ENCODE peak calls at places on chromosomes 1 and 21, in seven cellular contexts. O, S, C, Z, Y, E and D are unnamed samples.

GRCh38 chr1:26408604-26409003 is 2.0 kb upstream of the LIN28A start:
- DNase-seq in O (no peak), S (no peak), C (no peak), Z (peak), Y (peak), E (peak), D (peak)

GRCh38 chr1:85275701-85276289 is 637 bp downstream of the BCL10 start:
- DNase-seq in O (no peak), S (no peak), C (no peak), Z (no peak), Y (peak), E (no peak), D (no peak)

GRCh38 chr1:149934326-149934725 is 2.4 kb downstream of the MTMR11 start:
- DNase-seq in O (no peak), S (no peak), C (no peak), Z (no peak), Y (no peak), E (no peak), D (no peak)

GRCh38 chr1:41446851-41447610 is 37.5 kb downstream of the EDN2 start:
- DNase-seq in O (no peak), S (no peak), C (no peak), Z (no peak), Y (no peak), E (no peak), D (no peak)

GRCh38 chr1:31725777-31726535 is 22.1 kb upstream of the COL16A1 start:
- DNase-seq in O (peak), S (no peak), C (no peak), Z (peak), Y (no peak), E (peak), D (no peak)

GRCh38 chr1:41789616-41790330 is 128.9 kb downstream of the HIVEP3 start:
- DNase-seq in O (no peak), S (no peak), C (no peak), Z (no peak), Y (no peak), E (no peak), D (no peak)

GRCh38 chr1:231954751-231955150 is 328.2 kb downstream of the DISC1 start:
- DNase-seq in O (no peak), S (no peak), C (no peak), Z (no peak), Y (no peak), E (no peak), D (no peak)

GRCh38 chr1:61482170-61482569 is 242.8 kb downstream of the TM2D1 start:
- DNase-seq in O (no peak), S (no peak), C (no peak), Z (no peak), Y (no peak), E (no peak), D (no peak)

GRCh38 chr1:28056129-28056925 is 32.1 kb downstream of the EYA3 start:
- DNase-seq in O (no peak), S (no peak), C (no peak), Z (no peak), Y (no peak), E (no peak), D (no peak)

GRCh38 chr1:6011161-6011945 is 19.1 kb upstream of the NPHP4 start:
- DNase-seq in O (no peak), S (no peak), C (no peak), Z (no peak), Y (no peak), E (no peak), D (no peak)

GRCh38 chr1:201092738-201093137 is 19.5 kb downstream of the CACNA1S start:
- DNase-seq in O (no peak), S (no peak), C (no peak), Z (no peak), Y (no peak), E (no peak), D (no peak)

GRCh38 chr1:20604678-20605077 is 15.8 kb downstream of the CDA start:
- DNase-seq in O (no peak), S (no peak), C (no peak), Z (no peak), Y (no peak), E (no peak), D (no peak)

GRCh38 chr1:20486457-20487235 is 636 bp upstream of the CAMK2N1 start:
- DNase-seq in O (peak), S (peak), C (peak), Z (peak), Y (peak), E (peak), D (peak)

GRCh38 chr1:77282187-77282865 is 507 bp downstream of the AK5 start:
- DNase-seq in O (peak), S (peak), C (peak), Z (peak), Y (peak), E (peak), D (no peak)

GRCh38 chr1:40265298-40265697 is 7.3 kb downstream of the ZMPSTE24 start:
- DNase-seq in O (no peak), S (no peak), C (no peak), Z (no peak), Y (no peak), E (no peak), D (no peak)

GRCh38 chr1:41542196-41542955 is 57.9 kb upstream of the EDN2 start:
- DNase-seq in O (no peak), S (no peak), C (no peak), Z (no peak), Y (no peak), E (no peak), D (no peak)

GRCh38 chr21:46168659-46169386 is 13.4 kb upstream of the FTCD start:
- DNase-seq in O (no peak), S (no peak), C (no peak), Z (peak), Y (no peak), E (no peak), D (no peak)

GRCh38 chr1:39127513-39127912 is 77.0 kb upstream of the MACF1 start:
- DNase-seq in O (no peak), S (no peak), C (no peak), Z (no peak), Y (no peak), E (no peak), D (no peak)

GRCh38 chr21:35257413-35257812 is 208.3 kb upstream of the RUNX1 start:
- DNase-seq in O (no peak), S (no peak), C (no peak), Z (peak), Y (no peak), E (no peak), D (no peak)

GRCh38 chr1:222754386-222755139 is 17.6 kb downstream of the FAM177B start:
- DNase-seq in O (no peak), S (no peak), C (no peak), Z (peak), Y (no peak), E (peak), D (no peak)

GRCh38 chr1:150110066-150110465 is 39.6 kb upstream of the PLEKHO1 start:
- DNase-seq in O (no peak), S (no peak), C (no peak), Z (no peak), Y (no peak), E (no peak), D (no peak)

GRCh38 chr1:207998691-207999090 is 87.8 kb upstream of the CD34 start:
- DNase-seq in O (no peak), S (no peak), C (no peak), Z (no peak), Y (peak), E (no peak), D (peak)

GRCh38 chr1:24717867-24718650 is 27.2 kb upstream of the CLIC4 start:
- DNase-seq in O (no peak), S (no peak), C (no peak), Z (peak), Y (no peak), E (no peak), D (no peak)

GRCh38 chr21:18620421-18620820 is 216.8 kb upstream of the TMPRSS15 start:
- DNase-seq in O (no peak), S (no peak), C (no peak), Z (no peak), Y (no peak), E (no peak), D (no peak)

GRCh38 chr1:9244501-9245229 is 10.1 kb downstream of the H6PD start:
- DNase-seq in O (no peak), S (no peak), C (peak), Z (peak), Y (no peak), E (peak), D (no peak)

GRCh38 chr1:14733053-14733778 is 134.7 kb downstream of the KAZN start:
- DNase-seq in O (no peak), S (no peak), C (no peak), Z (peak), Y (peak), E (no peak), D (no peak)

GRCh38 chr1:159756397-159756796 is 24.4 kb upstream of the DUSP23 start:
- DNase-seq in O (no peak), S (no peak), C (no peak), Z (peak), Y (no peak), E (no peak), D (no peak)

GRCh38 chr1:26302733-26303405 is 3.6 kb downstream of the UBXN11 start:
- DNase-seq in O (no peak), S (no peak), C (no peak), Z (no peak), Y (peak), E (no peak), D (no peak)

GRCh38 chr1:92990828-92991227 is 29.6 kb upstream of the DIPK1A start:
- DNase-seq in O (no peak), S (no peak), C (no peak), Z (no peak), Y (no peak), E (no peak), D (no peak)

GRCh38 chr1:33130297-33130696 is 49.3 kb downstream of the AZIN2 start:
- DNase-seq in O (no peak), S (no peak), C (no peak), Z (no peak), Y (no peak), E (no peak), D (peak)

GRCh38 chr21:44865561-44866280 is 7.8 kb downstream of the PTTG1IP start:
- DNase-seq in O (no peak), S (no peak), C (no peak), Z (no peak), Y (no peak), E (peak), D (no peak)

GRCh38 chr1:204426035-204426436 is 14.4 kb upstream of the PPP1R15B start:
- DNase-seq in O (no peak), S (no peak), C (no peak), Z (no peak), Y (no peak), E (no peak), D (no peak)